ENCODE peak calls at places on chromosomes 4 and X, in eight cellular contexts. Y, Z, O, T, L, U, B and P are unnamed samples.

GRCh38 chr4:142128529-142128928 is 492.1 kb downstream of the IL15 start:
- DNase-seq in T (peak; percentile 59), Z (peak; percentile 15), U (no peak), Y (no peak), O (no peak), B (peak; percentile 49), L (peak; percentile 18), P (no peak)

GRCh38 chr4:8211737-8212581 is 12.9 kb downstream of the SH3TC1 start:
- DNase-seq in Z (no peak), U (no peak), O (peak; percentile 64), Y (no peak), L (no peak), B (peak; percentile 47), T (no peak), P (no peak)

GRCh38 chrX:134761788-134762187 is 103.5 kb upstream of the PLAC1 start:
- DNase-seq in B (no peak), Y (no peak), T (no peak), O (no peak), U (no peak), Z (no peak), L (no peak), P (no peak)

GRCh38 chr4:74464291-74464690 is 19.4 kb downstream of the AREG start:
- DNase-seq in O (no peak), U (no peak), Y (no peak), B (no peak), Z (no peak), T (no peak), L (no peak), P (no peak)

GRCh38 chr4:177339794-177340374 is 30.2 kb downstream of the NEIL3 start:
- DNase-seq in O (no peak), B (no peak), L (no peak), Z (no peak), Y (no peak), U (peak; percentile 35), T (peak; percentile 27), P (no peak)

GRCh38 chr4:78379991-78380739 is 171.4 kb upstream of the ANXA3 start:
- DNase-seq in O (no peak), Z (no peak), Y (no peak), T (peak; percentile 64), U (peak; percentile 15), B (no peak), L (no peak), P (no peak)

GRCh38 chrX:8743126-8743732 is 11.3 kb upstream of the ANOS1 start:
- DNase-seq in T (no peak), Z (peak; percentile 31), U (peak; percentile 35), B (peak; percentile 75), L (peak; percentile 57), Y (peak; percentile 46), O (peak; percentile 77), P (peak; percentile 52)

GRCh38 chr4:73776363-73776762 is 36.0 kb downstream of the CXCL8 start:
- DNase-seq in T (peak; percentile 91), L (peak; percentile 43), Y (no peak), Z (no peak), U (peak; percentile 77), O (no peak), B (peak; percentile 49), P (no peak)

GRCh38 chr4:64598068-64598467 is 188.8 kb upstream of the TECRL start:
- DNase-seq in Y (no peak), O (no peak), U (no peak), Z (no peak), L (no peak), B (no peak), T (peak; percentile 3), P (no peak)

DNA sequence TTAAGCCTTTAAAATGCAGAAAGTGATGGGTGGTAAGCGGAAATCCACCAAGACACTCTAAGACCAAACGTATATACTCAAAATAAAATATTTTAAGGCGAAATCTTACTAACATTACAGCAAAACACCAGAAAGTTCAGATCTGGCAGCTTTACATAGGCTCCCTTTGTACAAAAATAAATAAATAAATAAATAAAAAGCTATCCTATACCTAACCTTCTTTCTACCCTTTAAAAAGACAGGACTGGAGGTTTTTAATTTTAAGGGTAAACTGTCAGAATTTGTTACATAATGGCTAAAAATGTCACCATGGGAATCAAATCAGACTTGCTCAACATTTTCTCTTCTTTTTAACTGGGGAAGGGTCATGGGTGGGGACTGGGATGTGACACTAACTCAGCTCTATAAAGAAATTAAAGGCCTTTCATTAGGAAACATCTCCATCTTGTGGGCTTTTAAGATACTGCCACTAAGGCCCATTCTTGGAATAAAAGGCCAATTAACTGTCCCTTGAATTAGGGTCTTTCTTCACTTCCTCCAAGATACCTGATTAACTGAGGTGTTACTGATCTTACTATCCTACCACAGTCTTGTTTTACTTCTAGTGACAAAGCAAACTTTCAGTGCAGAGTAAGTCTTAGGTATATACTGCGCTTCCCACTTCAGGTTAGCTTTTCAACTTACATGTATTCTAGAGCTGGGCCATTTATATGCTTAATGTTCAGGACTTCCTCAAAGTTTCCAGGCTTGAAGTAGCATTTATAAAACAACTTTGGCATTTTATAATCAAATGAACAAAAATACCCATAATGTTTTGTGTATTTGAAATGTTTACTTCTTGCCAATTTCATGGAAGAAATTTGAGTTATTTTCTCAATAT is 13.3 kb downstream of the HNRNPD start:
- DNase-seq in B (no peak), T (no peak), L (no peak), Z (no peak), Y (no peak), U (peak; percentile 20), O (no peak), P (no peak)
- H3K27me3 ChIP-seq in B (no peaks in the 10 kb centered on the region), T (no peaks in the 10 kb centered on the region), L (no peaks in the 10 kb centered on the region), Z (no peaks in the 10 kb centered on the region), Y (no peaks in the 10 kb centered on the region), U (no peaks in the 10 kb centered on the region), O (no peaks in the 10 kb centered on the region), P (no peaks in the 10 kb centered on the region)

GRCh38 chrX:46184749-46185148 is 360.5 kb downstream of the ZNF674 start:
- DNase-seq in L (no peak), B (no peak), O (no peak), T (peak; percentile 54), U (peak; percentile 87), Y (no peak), Z (no peak), P (no peak)
- H3K4me1 ChIP-seq in L (no peaks in the 10 kb centered on the region), B (no peaks in the 10 kb centered on the region), O (no peaks in the 10 kb centered on the region), T (no peaks in the 10 kb centered on the region), U (peaks cover 48% of the 10 kb centered on the region), Y (peaks cover 17% of the 10 kb centered on the region), Z (no peaks in the 10 kb centered on the region), P (no peaks in the 10 kb centered on the region)

GRCh38 chr4:139954512-139954911 is 199.5 kb downstream of the MAML3 start:
- DNase-seq in T (no peak), L (no peak), Z (no peak), O (no peak), U (no peak), Y (no peak), B (no peak), P (no peak)

GRCh38 chr4:139957108-139957464 is 196.9 kb downstream of the MAML3 start:
- DNase-seq in Y (no peak), L (no peak), T (no peak), Z (no peak), B (no peak), U (no peak), O (no peak), P (no peak)

GRCh38 chr4:139956436-139957107 is 197.4 kb downstream of the MAML3 start:
- DNase-seq in O (no peak), Y (no peak), U (no peak), Z (no peak), B (no peak), T (peak; percentile 56), L (peak; percentile 52), P (no peak)

GRCh38 chr4:139957986-139958737 is 195.8 kb downstream of the MAML3 start:
- DNase-seq in L (no peak), U (no peak), Y (no peak), B (no peak), O (no peak), T (no peak), Z (no peak), P (peak; percentile 54)

DNA sequence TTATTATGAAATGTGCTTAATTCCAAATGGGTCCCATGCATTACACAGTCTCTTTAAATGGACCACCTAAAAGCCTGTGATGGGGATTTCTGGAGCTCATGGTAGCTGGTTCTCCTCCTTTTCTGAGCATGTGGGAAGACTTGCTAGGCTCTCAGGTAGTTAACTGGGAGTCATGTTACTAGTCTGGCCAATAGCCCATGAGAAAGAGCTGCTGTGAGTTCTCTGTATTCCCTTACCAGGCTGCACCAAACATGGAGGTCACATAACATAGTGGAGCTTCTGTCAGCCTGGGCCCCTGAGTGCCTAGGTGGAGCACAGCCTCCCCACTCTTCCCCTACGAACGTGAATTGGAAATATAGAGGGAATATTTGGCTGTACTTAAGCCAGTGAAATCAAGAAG is 198.4 kb downstream of the MAML3 start:
- DNase-seq in B (no peak), Z (no peak), U (no peak), L (no peak), O (no peak), T (no peak), Y (no peak), P (no peak)
- H3K27me3 ChIP-seq in B (no peaks in the 10 kb centered on the region), Z (no peaks in the 10 kb centered on the region), U (peaks cover 36% of the 10 kb centered on the region), L (no peaks in the 10 kb centered on the region), O (no peaks in the 10 kb centered on the region), T (no peaks in the 10 kb centered on the region), Y (no peaks in the 10 kb centered on the region), P (no peaks in the 10 kb centered on the region)

GRCh38 chrX:40103565-40104323 is 6.0 kb upstream of the BCOR start:
- DNase-seq in O (no peak), B (no peak), L (no peak), T (no peak), Z (no peak), U (no peak), Y (no peak), P (no peak)
- H3K4me1 ChIP-seq in O (peaks cover 50% of the 10 kb centered on the region), B (no peaks in the 10 kb centered on the region), L (peaks cover 50% of the 10 kb centered on the region), T (peaks cover 3% of the 10 kb centered on the region), Z (peaks cover 3% of the 10 kb centered on the region), U (peaks cover 15% of the 10 kb centered on the region), Y (peaks cover 9% of the 10 kb centered on the region), P (peaks cover 6% of the 10 kb centered on the region)

GRCh38 chr4:146648384-146648783 is 9.7 kb downstream of the POU4F2 start:
- DNase-seq in Y (no peak), L (no peak), Z (no peak), B (no peak), T (no peak), O (no peak), U (no peak), P (no peak)

GRCh38 chr4:146647615-146648383 is 9.1 kb downstream of the POU4F2 start:
- DNase-seq in Y (no peak), Z (no peak), B (no peak), U (no peak), T (no peak), O (peak; percentile 64), L (no peak), P (no peak)

GRCh38 chr4:146649232-146649631 is 10.5 kb downstream of the POU4F2 start:
- DNase-seq in B (no peak), O (no peak), L (no peak), Z (no peak), T (no peak), Y (no peak), U (no peak), P (no peak)

GRCh38 chr4:146643812-146644401 is 5.2 kb downstream of the POU4F2 start:
- DNase-seq in Y (no peak), O (no peak), T (peak; percentile 23), L (no peak), B (no peak), U (peak; percentile 15), Z (no peak), P (no peak)

GRCh38 chr4:146646601-146647000 is 7.9 kb downstream of the POU4F2 start:
- DNase-seq in U (no peak), L (no peak), Y (no peak), T (no peak), B (no peak), Z (no peak), O (no peak), P (no peak)
- H3K27me3 ChIP-seq in U (peaks cover 46% of the 10 kb centered on the region), L (peaks cover 62% of the 10 kb centered on the region), Y (no peaks in the 10 kb centered on the region), T (peaks cover 23% of the 10 kb centered on the region), B (peaks cover 8% of the 10 kb centered on the region), Z (no peaks in the 10 kb centered on the region), O (peaks cover 98% of the 10 kb centered on the region), P (peaks cover 99% of the 10 kb centered on the region)

GRCh38 chr4:113594231-113594556 is 167.3 kb downstream of the CAMK2D start:
- DNase-seq in O (no peak), U (no peak), Y (no peak), T (no peak), B (no peak), Z (no peak), L (no peak), P (no peak)
- H3K4me1 ChIP-seq in O (peaks cover 3% of the 10 kb centered on the region), U (no peaks in the 10 kb centered on the region), Y (no peaks in the 10 kb centered on the region), T (no peaks in the 10 kb centered on the region), B (peaks cover 2% of the 10 kb centered on the region), Z (no peaks in the 10 kb centered on the region), L (no peaks in the 10 kb centered on the region), P (no peaks in the 10 kb centered on the region)